ENCODE peak calls at places on chromosome 14, in four cellular contexts. V, D, B and G are unnamed samples.

GRCh38 chr14:98993818-98994217 is 278.2 kb downstream of the BCL11B start:
- DNase-seq in V (no peak), D (no peak), B (no peak), G (no peak)

GRCh38 chr14:64296561-64296960 is 2.4 kb upstream of the ESR2 start:
- DNase-seq in D (no peak), V (no peak), B (peak), G (peak)

GRCh38 chr14:90191585-90191984 is 64.8 kb upstream of the PSMC1 start:
- DNase-seq in B (no peak), V (no peak), D (no peak), G (no peak)

GRCh38 chr14:96368534-96368933 is 5.2 kb downstream of the GSKIP start:
- DNase-seq in D (no peak), V (no peak), B (peak), G (no peak)

GRCh38 chr14:58353516-58354299 is 42.0 kb upstream of the TOMM20L start:
- DNase-seq in D (no peak), V (no peak), B (peak), G (peak)

GRCh38 chr14:72616294-72616693 is 277.6 kb downstream of the DPF3 start:
- DNase-seq in B (peak), D (no peak), V (no peak), G (no peak)

GRCh38 chr14:89813485-89814080 is 140.9 kb downstream of the EFCAB11 start:
- DNase-seq in D (no peak), V (no peak), B (peak), G (no peak)

GRCh38 chr14:44370727-44371126 is 136.4 kb downstream of the FSCB start:
- DNase-seq in V (no peak), B (no peak), D (no peak), G (no peak)

GRCh38 chr14:99481745-99482099 is 513 bp downstream of the CCNK start:
- DNase-seq in V (no peak), D (no peak), B (peak), G (no peak)

GRCh38 chr14:64293976-64294671 is at the start of gene ESR2:
- DNase-seq in V (no peak), B (peak), D (no peak), G (peak)

GRCh38 chr14:61472025-61472672 is 150.8 kb downstream of the PRKCH start:
- DNase-seq in V (peak), D (no peak), B (peak), G (peak)

GRCh38 chr14:53035336-53035735 is 84.5 kb upstream of the FERMT2 start:
- DNase-seq in D (no peak), V (no peak), B (no peak), G (no peak)

GRCh38 chr14:60679566-60680258 is 30.4 kb upstream of the SIX1 start:
- DNase-seq in V (no peak), D (no peak), B (no peak), G (no peak)

GRCh38 chr14:60721331-60722162 is 2.6 kb downstream of the SIX4 start:
- DNase-seq in D (no peak), V (peak), B (peak), G (peak)

GRCh38 chr14:53180272-53181221 is 27.4 kb upstream of the DDHD1 start:
- DNase-seq in D (no peak), B (peak), V (no peak), G (no peak)

GRCh38 chr14:91139776-91140175 is 25.9 kb downstream of the DGLUCY start:
- DNase-seq in B (no peak), V (no peak), D (no peak), G (peak)

GRCh38 chr14:97824218-97824617 is 1027.0 kb downstream of the VRK1 start:
- DNase-seq in D (no peak), V (no peak), B (no peak), G (no peak)

GRCh38 chr14:102046337-102047278 is 40.2 kb downstream of the HSP90AA1 start:
- DNase-seq in D (no peak), B (peak), V (no peak), G (peak)

GRCh38 chr14:88929656-88930436 is 105.4 kb downstream of the TTC8 start:
- DNase-seq in B (no peak), V (peak), D (no peak), G (peak)

GRCh38 chr14:59254146-59254910 is 65.9 kb downstream of the DAAM1 start:
- DNase-seq in B (peak), D (no peak), V (no peak), G (peak)

GRCh38 chr14:56100556-56100955 is 17.7 kb upstream of the PELI2 start:
- DNase-seq in V (no peak), B (peak), D (no peak), G (no peak)

GRCh38 chr14:104280085-104280901 is 141.9 kb downstream of the KIF26A start:
- DNase-seq in V (no peak), B (no peak), D (no peak), G (no peak)

GRCh38 chr14:33432407-33433023 is 493.8 kb downstream of the NPAS3 start:
- DNase-seq in V (no peak), D (no peak), B (peak), G (peak)

GRCh38 chr14:104081951-104082464 is 3.5 kb upstream of the ASPG start:
- DNase-seq in D (no peak), B (no peak), V (peak), G (no peak)

GRCh38 chr14:96120392-96120791 is 81.2 kb downstream of the C14orf132 start:
- DNase-seq in V (no peak), B (no peak), D (no peak), G (no peak)

GRCh38 chr14:52131640-52132320 is 62.9 kb upstream of the NID2 start:
- DNase-seq in D (peak), V (peak), B (peak), G (peak)

GRCh38 chr14:24903337-24903736 is 146.6 kb downstream of the STXBP6 start:
- DNase-seq in V (no peak), D (no peak), B (peak), G (peak)